ENCODE peak calls at places on chromosomes 3 and 15, in eight cellular contexts. E is kidney epithelial cell; I is ureter; Y is activated CD4-positive, alpha-beta T cell treated with anti-CD3 and anti-CD28 coated beads for 24 hours; S is NCI-H1105 treated with DMSO at 0.1 percent for 48 hours; V is left colon; K is neural crest cell; D is stimulated activated CD4-positive, alpha-beta T cell treated with anti-CD3 and anti-CD28 coated beads, Interleukin-4, amount 100 ng/mL, for 48 hours. N is an unnamed sample.
A peak's percentile ranks its signal among the peaks of the same experiment; 100 is the strongest.

GRCh38 chr3:4776399-4776979 is 202.7 kb upstream of the BHLHE40 start:
- DNase-seq in E (no peak), I (no peak), Y (no peak), S (no peak), V (no peak), K (no peak), D (no peak), N (no peak)

GRCh38 chr15:47300596-47300995 is 416.7 kb upstream of the SEMA6D start:
- DNase-seq in E (no peak), I (no peak), Y (no peak), S (no peak), V (no peak), K (no peak), D (no peak), N (no peak)

GRCh38 chr3:141384157-141384556 is 15.9 kb downstream of the ZBTB38 start:
- DNase-seq in E (no peak), I (no peak), Y (no peak), S (no peak), V (no peak), K (no peak), D (no peak), N (peak; percentile 41)

GRCh38 chr3:119630562-119631329 is 29.6 kb downstream of the POPDC2 start:
- DNase-seq in E (no peak), I (no peak), Y (no peak), S (no peak), V (no peak), K (no peak), D (no peak), N (no peak)

GRCh38 chr3:194097141-194097880 is 38.6 kb upstream of the HES1 start:
- DNase-seq in E (no peak), I (no peak), Y (no peak), S (no peak), V (no peak), K (no peak), D (no peak), N (no peak)

GRCh38 chr3:69869643-69870042 is 129.9 kb upstream of the SAMMSON start:
- DNase-seq in E (no peak), I (no peak), Y (no peak), S (no peak), V (no peak), K (no peak), D (no peak), N (no peak)

GRCh38 chr3:71307884-71308697 is 275.4 kb downstream of the FOXP1 start:
- DNase-seq in E (no peak), I (no peak), Y (no peak), S (no peak), V (no peak), K (no peak), D (no peak), N (no peak)

GRCh38 chr15:85403745-85404144 is 23.3 kb downstream of the AKAP13 start:
- DNase-seq in E (no peak), I (no peak), Y (no peak), S (no peak), V (no peak), K (no peak), D (no peak), N (no peak)

GRCh38 chr3:156174229-156174847 is 54.0 kb downstream of the KCNAB1 start:
- DNase-seq in E (no peak), I (no peak), Y (no peak), S (no peak), V (no peak), K (no peak), D (no peak), N (peak; percentile 54)

GRCh38 chr3:4474683-4475490 is 7.8 kb upstream of the SUMF1 start:
- DNase-seq in E (peak; percentile 67), I (no peak), Y (no peak), S (no peak), V (peak; percentile 11), K (no peak), D (no peak), N (no peak)

GRCh38 chr3:76824658-76825310 is 215.1 kb upstream of the ROBO2 start:
- DNase-seq in E (peak; percentile 29), I (no peak), Y (no peak), S (no peak), V (no peak), K (no peak), D (no peak), N (no peak)

GRCh38 chr15:31177936-31178335 is 76.4 kb upstream of the TRPM1 start:
- DNase-seq in E (no peak), I (no peak), Y (no peak), S (no peak), V (no peak), K (no peak), D (no peak), N (no peak)

GRCh38 chr3:195517030-195517429 is 26.1 kb downstream of the PPP1R2 start:
- DNase-seq in E (no peak), I (no peak), Y (no peak), S (no peak), V (no peak), K (no peak), D (no peak), N (no peak)

GRCh38 chr3:89624494-89624893 is 517.1 kb downstream of the EPHA3 start:
- DNase-seq in E (no peak), I (no peak), Y (no peak), S (no peak), V (no peak), K (no peak), D (no peak), N (no peak)